ENCODE peak calls at places on chromosomes 1 and 21, in seven cellular contexts. I, G, Z, Q, C, X and H are unnamed samples.
A peak's percentile ranks its signal among the peaks of the same experiment; 100 is the strongest.

GRCh38 chr1:8903908-8904650 is 25.6 kb upstream of the ENO1 start:
- DNase-seq in I (no peak), G (peak; percentile 46), Z (peak; percentile 21), Q (no peak), C (peak; percentile 48), X (peak; percentile 91), H (no peak)

GRCh38 chr1:232172556-232172955 is 457.4 kb downstream of the SIPA1L2 start:
- DNase-seq in I (no peak), G (no peak), Z (no peak), Q (no peak), C (no peak), X (no peak), H (no peak)

GRCh38 chr1:186513526-186513925 is 52.6 kb upstream of the PDC start:
- DNase-seq in I (no peak), G (no peak), Z (no peak), Q (no peak), C (no peak), X (no peak), H (no peak)

GRCh38 chr1:21899972-21900371 is 37.1 kb downstream of the HSPG2 start:
- DNase-seq in I (no peak), G (no peak), Z (no peak), Q (no peak), C (no peak), X (no peak), H (no peak)

GRCh38 chr1:231408528-231409094 is 13.5 kb downstream of the EGLN1 start:
- DNase-seq in I (no peak), G (no peak), Z (no peak), Q (no peak), C (no peak), X (no peak), H (no peak)

GRCh38 chr1:41482001-41482765 is 2.3 kb downstream of the EDN2 start:
- DNase-seq in I (peak; percentile 60), G (peak; percentile 65), Z (peak; percentile 90), Q (no peak), C (peak; percentile 42), X (no peak), H (no peak)

GRCh38 chr1:71047635-71048607 is at the start of gene PTGER3:
- DNase-seq in I (peak; percentile 59), G (peak; percentile 93), Z (peak; percentile 81), Q (peak; percentile 93), C (peak; percentile 45), X (peak; percentile 94), H (peak; percentile 84)

GRCh38 chr1:91736999-91737615 is 148.8 kb downstream of the TGFBR3 start:
- DNase-seq in I (no peak), G (peak; percentile 48), Z (peak; percentile 16), Q (no peak), C (no peak), X (no peak), H (no peak)

GRCh38 chr1:8985915-8986813 is 40.1 kb downstream of the SLC2A7 start:
- DNase-seq in I (peak; percentile 83), G (peak; percentile 55), Z (peak; percentile 80), Q (no peak), C (peak; percentile 40), X (peak; percentile 94), H (no peak)

GRCh38 chr21:33046455-33046854 is 20.7 kb downstream of the OLIG2 start:
- DNase-seq in I (no peak), G (no peak), Z (no peak), Q (no peak), C (no peak), X (no peak), H (no peak)

GRCh38 chr1:64060611-64061302 is 142.7 kb upstream of the UBE2U start:
- DNase-seq in I (no peak), G (no peak), Z (no peak), Q (peak; percentile 50), C (no peak), X (no peak), H (no peak)

GRCh38 chr1:113976609-113977278 is 2.5 kb upstream of the OLFML3 start:
- DNase-seq in I (no peak), G (no peak), Z (no peak), Q (no peak), C (peak; percentile 57), X (no peak), H (no peak)

GRCh38 chr1:238302646-238303045 is 411.9 kb upstream of the ZP4 start:
- DNase-seq in I (no peak), G (no peak), Z (no peak), Q (no peak), C (no peak), X (no peak), H (no peak)

GRCh38 chr1:89310505-89310904 is 37.8 kb upstream of the GBP5 start:
- DNase-seq in I (no peak), G (no peak), Z (no peak), Q (no peak), C (no peak), X (no peak), H (no peak)

GRCh38 chr1:26112407-26112775 is 767 bp downstream of the PDIK1L start:
- DNase-seq in I (no peak), G (no peak), Z (no peak), Q (no peak), C (no peak), X (no peak), H (no peak)

GRCh38 chr1:26111530-26112406 is at the start of gene PDIK1L:
- DNase-seq in I (peak; percentile 96), G (peak; percentile 95), Z (peak; percentile 95), Q (peak; percentile 97), C (peak; percentile 96), X (peak; percentile 98), H (peak; percentile 95)

GRCh38 chr1:26110731-26111529 is 694 bp upstream of the PDIK1L start:
- DNase-seq in I (peak; percentile 89), G (peak; percentile 70), Z (peak; percentile 89), Q (peak; percentile 94), C (peak; percentile 80), X (peak; percentile 95), H (peak; percentile 84)

GRCh38 chr1:26109229-26110164 is 2.1 kb upstream of the PDIK1L start:
- DNase-seq in I (no peak), G (no peak), Z (no peak), Q (no peak), C (no peak), X (no peak), H (no peak)

GRCh38 chr1:26114165-26114927 is 2.7 kb downstream of the PDIK1L start:
- DNase-seq in I (no peak), G (no peak), Z (no peak), Q (no peak), C (no peak), X (no peak), H (no peak)
- TF ChIP-seq POLR2A in I (no peak), G (no peak), Z (no peak), Q (no peak), C (no peak), X (no peak), H (no peak)

GRCh38 chr21:41506526-41507520 is 1.1 kb downstream of the TMPRSS2 start:
- DNase-seq in I (peak; percentile 68), G (no peak), Z (peak; percentile 56), Q (no peak), C (no peak), X (no peak), H (no peak)
- H3K4me3 ChIP-seq in I (peak overlapping the region; percentile 85), G (peak overlapping the region; percentile 9), Z (peak overlapping the region; percentile 83), Q (peak overlapping the region; percentile 28), C (peak overlapping the region; percentile 33), X (no peak overlapping the region), H (peak overlapping the region; percentile 51)

GRCh38 chr1:226120398-226120797 is 57.9 kb downstream of the H3-3A start:
- DNase-seq in I (no peak), G (no peak), Z (no peak), Q (no peak), C (no peak), X (no peak), H (no peak)

GRCh38 chr1:226123591-226124471 is 61.3 kb downstream of the H3-3A start:
- DNase-seq in I (no peak), G (no peak), Z (peak; percentile 66), Q (no peak), C (no peak), X (peak; percentile 77), H (peak; percentile 61)

GRCh38 chr1:226121049-226121586 is 58.6 kb downstream of the H3-3A start:
- DNase-seq in I (no peak), G (no peak), Z (no peak), Q (no peak), C (no peak), X (no peak), H (no peak)

GRCh38 chr1:226123212-226123560 is 60.7 kb downstream of the H3-3A start:
- DNase-seq in I (no peak), G (no peak), Z (no peak), Q (no peak), C (no peak), X (no peak), H (no peak)

DNA sequence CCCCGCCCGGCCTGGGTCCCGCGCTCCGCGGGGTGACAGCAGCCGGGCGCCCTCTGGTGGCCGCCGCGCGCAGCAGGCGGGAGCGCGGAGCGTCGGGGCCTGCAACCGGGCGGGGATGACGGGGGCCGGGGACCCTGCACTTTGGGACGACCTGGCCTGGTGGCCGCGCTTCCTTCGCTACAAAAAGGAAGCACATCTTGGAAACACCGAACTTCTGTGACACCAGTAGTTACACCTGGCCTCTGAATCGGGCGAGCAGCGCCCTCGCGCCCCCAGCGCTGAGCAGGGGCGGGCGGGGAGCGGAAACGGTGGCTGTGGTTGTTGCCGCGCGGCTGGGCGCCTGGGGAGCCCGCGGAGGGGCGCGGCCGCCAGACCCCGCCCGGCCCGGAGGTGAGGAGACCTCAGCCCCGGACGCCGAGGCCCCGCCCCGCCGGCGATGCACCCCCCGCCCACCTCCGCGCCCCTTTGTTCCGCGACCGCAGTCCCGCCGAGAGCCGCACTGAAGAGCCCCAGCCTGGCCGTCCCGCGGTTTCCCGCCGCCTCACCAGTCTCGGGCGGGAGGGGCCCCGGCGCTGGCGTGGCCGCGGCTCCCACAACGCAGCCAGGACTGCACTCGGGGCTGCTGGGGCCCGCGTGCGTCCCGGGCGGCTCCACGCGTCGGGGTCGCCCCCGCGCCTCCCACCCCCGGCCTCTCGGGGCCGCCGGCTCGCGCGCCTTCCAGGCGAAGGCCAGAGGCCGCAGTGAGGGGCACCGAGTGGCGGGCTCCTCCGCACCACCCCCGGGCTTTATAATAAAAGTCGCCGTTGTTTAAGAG is 59.3 kb downstream of the H3-3A start:
- DNase-seq in I (peak; percentile 70), G (peak; percentile 66), Z (peak; percentile 80), Q (no peak), C (peak; percentile 80), X (peak; percentile 91), H (peak; percentile 80)
- TF ChIP-seq POLR2A in I (no peak), G (peak; percentile 41), Z (peak; percentile 26), Q (no peak), C (peak; percentile 18), X (no peak), H (no peak)

DNA sequence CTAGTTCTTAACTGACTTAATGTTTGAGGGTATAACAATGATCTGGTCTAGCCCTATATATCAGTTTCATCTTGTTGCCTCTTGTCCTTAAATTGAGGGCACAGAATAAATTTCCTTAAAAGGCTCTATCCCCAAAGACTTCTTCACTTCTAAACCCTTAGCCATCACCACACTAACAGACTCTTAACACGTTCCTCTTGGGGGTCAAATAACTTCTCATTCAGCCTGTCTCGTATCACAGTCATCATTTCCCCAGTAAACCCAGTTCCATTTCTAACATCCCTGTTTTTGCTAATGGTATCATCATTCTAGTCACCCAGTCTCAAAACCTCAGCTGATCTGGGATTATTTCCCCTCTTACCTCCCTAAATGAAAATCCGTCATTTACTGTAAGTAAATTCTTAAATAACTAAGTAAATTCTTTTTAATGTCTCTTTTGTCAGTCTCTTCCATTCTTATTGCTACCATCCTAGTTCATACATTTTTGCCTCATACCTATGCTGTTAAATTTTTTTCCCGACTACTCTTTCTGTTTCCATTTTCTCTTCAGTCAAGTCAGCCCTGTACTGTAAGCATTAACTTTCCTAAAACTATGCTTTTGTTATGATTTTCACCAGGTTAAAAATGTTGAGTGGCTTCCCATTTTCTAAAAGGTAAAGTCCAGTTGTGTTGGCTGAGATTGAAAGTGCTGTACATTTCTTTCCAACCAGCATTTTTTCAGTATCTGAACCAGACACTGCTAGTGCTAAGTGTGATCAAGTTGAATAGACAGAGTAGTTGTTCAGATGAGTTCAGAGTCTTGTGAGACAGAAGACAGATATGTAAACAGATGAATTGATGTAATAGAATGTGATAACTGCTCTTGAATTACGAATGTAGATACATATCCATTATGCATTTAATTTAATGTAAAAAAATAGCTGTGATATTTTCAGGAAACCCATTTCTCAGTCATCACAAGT is 6.9 kb downstream of the CTTNBP2NL start:
- DNase-seq in I (no peak), G (no peak), Z (no peak), Q (no peak), C (no peak), X (no peak), H (no peak)
- H3K4me3 ChIP-seq in I (no peak overlapping the region), G (no peak overlapping the region), Z (no peak overlapping the region), Q (no peak overlapping the region), C (no peak overlapping the region), X (no peak overlapping the region), H (no peak overlapping the region)